ENCODE peak calls at places on chromosome 19, in five cellular contexts. V is bronchial epithelial cell, A is H1, E is heart left ventricle, S is DND-41. H is an unnamed sample.

GRCh38 chr19:41877490-41877876 is 404 bp downstream of the CD79A start:
- DNase-seq in A (no peak), S (peak), V (no peak), E (no peak), H (no peak)

GRCh38 chr19:54426291-54426918 is 11.1 kb downstream of the TTYH1 start:
- DNase-seq in E (no peak), V (no peak), A (no peak), S (no peak), H (no peak)

GRCh38 chr19:808176-808741 is 11.0 kb downstream of the PTBP1 start:
- DNase-seq in A (no peak), E (no peak), V (no peak), S (no peak), H (no peak)

GRCh38 chr19:14530005-14530348 is 583 bp downstream of the TECR start:
- DNase-seq in A (no peak), E (no peak), S (no peak), V (no peak), H (no peak)

GRCh38 chr19:55336101-55336500 is 3.6 kb upstream of the KMT5C start:
- DNase-seq in V (peak), E (no peak), S (no peak), A (no peak), H (no peak)

GRCh38 chr19:12230751-12231733 is 63.6 kb downstream of the ZNF44 start:
- DNase-seq in E (no peak), S (no peak), V (peak), A (no peak), H (no peak)

GRCh38 chr19:2552859-2553258 is 76.9 kb downstream of the GADD45B start:
- DNase-seq in V (no peak), S (peak), A (no peak), E (no peak), H (peak)

GRCh38 chr19:17058236-17058635 is 17.0 kb downstream of the HAUS8 start:
- DNase-seq in S (no peak), E (no peak), A (no peak), V (no peak), H (no peak)

GRCh38 chr19:30968210-30968609 is 381.0 kb downstream of the TSHZ3 start:
- DNase-seq in A (no peak), E (no peak), S (no peak), V (no peak), H (no peak)

GRCh38 chr19:56927791-56928207 is 87.3 kb upstream of the PEG3 start:
- DNase-seq in E (no peak), S (no peak), V (peak), A (no peak), H (no peak)

GRCh38 chr19:8302357-8302691 is 5.8 kb downstream of the CD320 start:
- DNase-seq in S (no peak), E (peak), V (no peak), A (no peak), H (no peak)

GRCh38 chr19:3950871-3951861 is 18.3 kb downstream of the NMRK2 start:
- DNase-seq in E (peak), S (no peak), V (no peak), A (no peak), H (no peak)

GRCh38 chr19:7529246-7529600 is 6.3 kb upstream of the PNPLA6 start:
- DNase-seq in V (no peak), S (no peak), A (no peak), E (peak), H (no peak)

GRCh38 chr19:41233748-41234240 is 14.8 kb downstream of the AXL start:
- DNase-seq in A (no peak), S (no peak), E (no peak), V (no peak), H (no peak)

GRCh38 chr19:15640294-15640903 is at the start of gene CYP4F3:
- DNase-seq in A (no peak), E (peak), S (no peak), V (peak), H (no peak)

GRCh38 chr19:33580026-33580644 is 41.6 kb upstream of the CHST8 start:
- DNase-seq in V (peak), E (no peak), S (no peak), A (no peak), H (no peak)

GRCh38 chr19:21839966-21840365 is 4.0 kb upstream of the ZNF43 start:
- DNase-seq in S (no peak), V (no peak), E (no peak), A (no peak), H (no peak)

DNA sequence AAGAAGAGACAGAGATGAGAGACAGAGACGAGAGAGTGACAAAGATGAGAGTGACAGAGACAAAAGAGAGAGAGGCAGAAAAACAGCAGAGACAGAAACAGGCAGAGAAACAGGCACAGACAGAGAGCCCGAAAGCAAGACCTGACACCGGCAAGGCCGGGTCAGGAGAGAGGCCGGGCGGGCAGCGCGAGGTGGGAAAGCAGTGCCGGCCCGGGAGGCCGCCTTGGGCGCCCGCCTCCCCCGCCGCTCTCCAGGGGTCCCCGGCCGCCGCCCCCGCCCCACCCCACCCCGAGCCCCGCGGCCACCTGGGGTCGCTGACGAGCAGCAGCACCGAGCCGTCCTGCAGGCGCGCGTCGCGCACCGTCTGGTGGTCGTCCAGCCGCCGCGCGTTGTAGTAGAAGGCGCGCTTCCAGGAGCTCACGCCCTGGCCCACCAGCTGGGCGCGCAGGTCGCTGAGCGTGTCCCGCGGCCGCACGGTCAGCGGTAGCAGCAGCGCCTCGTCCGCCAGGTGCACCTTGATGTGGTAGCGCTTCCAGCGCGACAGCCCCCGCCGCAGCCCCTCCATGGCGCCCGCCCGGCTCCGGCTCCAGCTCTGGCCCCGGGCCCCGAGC is at the start of gene TINCR:
- DNase-seq in V (no peak), E (no peak), A (no peak), S (no peak), H (no peak)
- H3K4me3 ChIP-seq in V (peak), E (no peak), A (no peak), S (no peak), H (no peak)

GRCh38 chr19:10694706-10695105 is 6.5 kb upstream of the QTRT1 start:
- DNase-seq in S (no peak), E (no peak), A (no peak), V (peak), H (no peak)

GRCh38 chr19:10699650-10700335 is 1.4 kb upstream of the QTRT1 start:
- DNase-seq in E (no peak), A (no peak), S (peak), V (peak), H (peak)

GRCh38 chr19:10692673-10693264 is 8.5 kb upstream of the QTRT1 start:
- DNase-seq in E (no peak), A (no peak), S (no peak), V (no peak), H (no peak)

GRCh38 chr19:10691883-10692282 is 9.4 kb upstream of the QTRT1 start:
- DNase-seq in A (no peak), S (no peak), V (no peak), E (no peak), H (no peak)

GRCh38 chr19:10695401-10696398 is 5.5 kb upstream of the QTRT1 start:
- DNase-seq in A (peak), V (peak), S (peak), E (peak), H (peak)
- H3K4me3 ChIP-seq in A (peak), V (no peak), S (no peak), E (no peak), H (no peak)

GRCh38 chr19:48624791-48625723 is 5.8 kb downstream of the SPHK2 start:
- DNase-seq in E (no peak), V (no peak), A (no peak), S (peak), H (no peak)

GRCh38 chr19:48624067-48624594 is 4.8 kb downstream of the SPHK2 start:
- DNase-seq in S (peak), A (peak), E (peak), V (peak), H (peak)

GRCh38 chr19:48625891-48626327 is 6.6 kb downstream of the SPHK2 start:
- DNase-seq in S (peak), E (no peak), V (no peak), A (no peak), H (no peak)

GRCh38 chr19:48619692-48620565 is 623 bp downstream of the SPHK2 start:
- DNase-seq in E (no peak), S (no peak), V (no peak), A (no peak), H (no peak)

GRCh38 chr19:48623556-48624066 is 4.3 kb downstream of the SPHK2 start:
- DNase-seq in V (no peak), A (no peak), E (no peak), S (peak), H (no peak)
- H3K4me3 ChIP-seq in V (peak), A (peak), E (no peak), S (peak), H (peak)

DNA sequence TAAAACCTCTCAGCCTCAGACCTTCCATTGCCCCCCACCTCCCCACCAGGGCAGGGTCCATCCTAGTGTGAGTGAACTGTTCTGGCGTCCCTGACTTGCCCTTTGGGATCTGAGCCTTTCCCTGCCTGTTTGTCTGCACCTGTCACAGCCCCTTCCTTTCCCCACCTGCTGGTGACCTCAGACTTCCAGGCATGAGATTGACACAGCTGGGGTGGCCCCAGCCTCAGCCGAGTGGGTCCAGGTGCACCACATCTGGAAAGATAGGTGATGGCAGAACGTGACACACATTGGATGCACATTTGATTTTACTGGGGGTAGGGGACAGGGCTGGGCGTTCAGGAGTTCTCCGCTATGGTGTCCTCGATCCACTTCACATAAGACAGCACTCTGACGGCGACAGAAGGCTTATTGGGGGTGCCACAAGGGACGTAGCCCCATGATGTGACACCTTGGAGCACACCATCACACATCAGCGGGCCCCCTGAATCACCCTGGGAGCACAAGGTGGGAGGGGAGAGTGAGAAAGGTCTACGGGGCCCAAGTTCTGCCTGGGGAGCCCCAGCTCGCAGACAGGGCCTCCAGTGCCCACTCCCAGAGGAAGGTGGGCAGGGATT is 4.6 kb downstream of the KLK1 start:
- DNase-seq in E (no peak), S (no peak), A (no peak), V (no peak), H (no peak)
- H3K4me3 ChIP-seq in E (no peak), S (no peak), A (no peak), V (no peak), H (no peak)

GRCh38 chr19:5294403-5295160 is 46.0 kb downstream of the PTPRS start:
- DNase-seq in V (no peak), A (no peak), S (no peak), E (no peak), H (no peak)
- H3K4me3 ChIP-seq in V (no peak), A (peak), S (no peak), E (no peak), H (no peak)

DNA sequence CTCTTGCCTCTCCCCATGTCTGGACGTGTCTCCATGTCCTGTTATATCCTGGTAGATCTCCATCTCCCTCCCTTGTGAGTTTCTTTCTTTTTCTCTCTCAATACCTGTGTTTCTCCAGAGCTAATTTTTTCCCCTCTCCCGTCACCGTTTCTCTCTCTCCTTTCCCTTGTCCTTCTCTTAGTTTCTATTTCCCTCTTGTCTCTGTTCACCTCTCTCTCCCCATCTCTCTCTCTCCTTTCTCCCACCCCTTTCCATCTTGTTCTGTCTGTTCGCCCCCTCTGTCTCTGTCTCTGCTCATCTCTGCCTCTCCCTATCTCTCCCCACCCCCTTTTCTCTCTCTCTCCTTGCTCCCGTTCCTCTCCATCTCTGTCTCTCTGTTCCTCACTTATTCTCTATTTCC is 13.0 kb downstream of the SLC8A2 start:
- DNase-seq in A (no peak), S (no peak), E (no peak), V (no peak), H (no peak)
- H3K4me3 ChIP-seq in A (no peak), S (no peak), E (no peak), V (no peak), H (no peak)

DNA sequence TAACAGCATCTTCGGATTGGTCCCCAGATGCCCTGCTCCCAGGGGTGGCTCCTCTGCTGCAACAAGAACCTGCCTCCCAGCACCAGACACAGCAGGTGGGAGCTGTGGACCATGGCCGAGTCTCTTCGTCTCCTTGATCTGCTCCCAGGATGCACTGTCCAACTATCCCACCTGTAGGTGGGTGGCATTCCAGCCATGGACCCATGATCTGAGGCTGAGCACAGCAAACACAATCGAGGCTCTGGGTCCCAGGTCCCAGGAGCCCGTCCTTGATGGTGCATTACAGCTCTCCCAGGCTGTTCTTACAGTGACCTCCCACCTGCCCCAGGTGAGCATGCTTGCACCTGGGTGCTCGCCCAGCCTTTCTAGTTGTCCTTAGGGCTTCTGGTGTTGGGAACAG is 1.6 kb downstream of the ZNF837 start:
- DNase-seq in A (no peak), V (no peak), S (no peak), E (no peak), H (no peak)
- H3K4me3 ChIP-seq in A (no peak), V (no peak), S (peak), E (no peak), H (no peak)

DNA sequence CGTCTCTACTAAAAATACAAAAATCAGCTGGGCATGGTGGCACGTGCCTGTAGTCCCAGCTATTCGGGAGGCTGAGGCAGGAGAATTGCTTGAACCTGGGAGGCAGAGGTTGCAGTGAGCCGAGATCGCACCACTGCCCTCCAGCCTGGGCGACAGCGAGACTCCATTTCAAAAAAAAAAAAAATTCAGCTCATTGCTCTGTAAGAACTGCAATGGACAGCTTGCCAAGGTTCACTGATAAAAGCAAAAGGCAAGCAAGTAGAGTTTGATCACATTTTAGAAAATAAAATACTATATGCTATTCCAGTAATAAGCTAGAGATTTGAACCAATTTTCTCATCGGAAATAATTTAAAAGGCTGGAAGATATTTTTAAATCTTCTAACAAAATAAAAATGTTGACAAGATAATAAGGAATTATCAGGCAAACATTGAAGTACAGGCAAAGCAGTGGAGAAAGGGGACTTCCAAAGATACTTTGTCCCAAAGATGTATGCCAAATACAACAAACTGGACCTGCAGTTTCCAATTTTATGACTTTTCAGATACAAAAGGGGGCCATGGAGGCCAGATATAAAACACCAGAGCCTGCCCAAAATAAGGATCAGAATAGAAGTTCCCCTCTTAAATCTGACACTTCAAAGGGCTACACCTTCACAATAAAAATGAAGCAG is 29.6 kb downstream of the SLC6A16 start:
- DNase-seq in A (no peak), S (no peak), E (no peak), V (no peak), H (no peak)
- H3K4me3 ChIP-seq in A (no peak), S (no peak), E (no peak), V (no peak), H (no peak)

H was measured in Jurkat, Clone E6-1.